ENCODE peak calls at places on chromosomes 3 and 15, in ten cellular contexts. Q, M, Y, K, I, W, C, O, H and E are unnamed samples.

GRCh38 chr3:24538891-24539290 is 44.2 kb upstream of the THRB start:
- DNase-seq in Q (no peak), M (no peak), Y (no peak), K (peak), I (no peak), W (no peak), C (no peak), O (no peak), H (no peak), E (no peak)

GRCh38 chr15:47331796-47332480 is 385.4 kb upstream of the SEMA6D start:
- DNase-seq in Q (peak), M (peak), Y (no peak), K (no peak), I (no peak), W (no peak), C (peak), O (peak), H (peak), E (no peak)

GRCh38 chr3:124202754-124203153 is 210.8 kb upstream of the ROPN1 start:
- DNase-seq in Q (peak), M (peak), Y (peak), K (peak), I (no peak), W (peak), C (no peak), O (peak), H (no peak), E (peak)

GRCh38 chr3:184368804-184369183 is 7.3 kb downstream of the POLR2H start:
- DNase-seq in Q (no peak), M (no peak), Y (no peak), K (no peak), I (no peak), W (no peak), C (peak), O (peak), H (peak), E (no peak)

GRCh38 chr3:141828487-141829284 is 47.8 kb upstream of the ATP1B3 start:
- DNase-seq in Q (no peak), M (no peak), Y (peak), K (peak), I (no peak), W (no peak), C (no peak), O (peak), H (peak), E (peak)

GRCh38 chr3:36992806-36993325 is at the start of gene EPM2AIP1:
- DNase-seq in Q (peak), M (no peak), Y (no peak), K (no peak), I (peak), W (peak), C (no peak), O (no peak), H (no peak), E (peak)

GRCh38 chr3:133578548-133579191 is 5.2 kb downstream of the CDV3 start:
- DNase-seq in Q (no peak), M (no peak), Y (no peak), K (no peak), I (no peak), W (peak), C (peak), O (peak), H (no peak), E (no peak)

GRCh38 chr15:66293085-66293418 is 316 bp upstream of the DIS3L start:
- DNase-seq in Q (no peak), M (no peak), Y (no peak), K (no peak), I (no peak), W (no peak), C (peak), O (no peak), H (no peak), E (no peak)

DNA sequence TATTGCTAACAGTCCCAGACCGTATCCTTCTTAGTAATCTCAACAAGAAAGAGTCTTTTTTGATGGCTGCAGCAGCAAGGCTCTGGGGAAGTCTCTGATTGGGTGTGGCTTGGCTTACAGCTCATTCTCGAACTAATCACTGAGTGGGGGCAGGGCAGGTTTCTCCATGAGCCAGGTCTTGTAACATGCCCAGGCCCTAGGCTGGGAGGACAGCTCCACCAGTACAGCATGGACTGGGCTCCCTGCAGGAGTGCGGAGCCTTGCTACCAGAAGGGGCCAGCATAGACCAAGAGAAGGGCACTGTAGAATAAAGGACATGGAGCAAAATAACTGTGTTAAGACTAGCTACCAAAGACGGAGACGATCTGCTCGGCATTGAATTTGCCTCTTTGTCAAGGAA is 7.2 kb downstream of the CD276 start:
- DNase-seq in Q (peak), M (no peak), Y (peak), K (peak), I (peak), W (no peak), C (peak), O (peak), H (peak), E (peak)
- TF ChIP-seq CTCF in Q (no peak), M (no peak), Y (no peak), K (peak), I (no peak), W (no peak), C (peak), O (peak), H (no peak), E (no peak)

DNA sequence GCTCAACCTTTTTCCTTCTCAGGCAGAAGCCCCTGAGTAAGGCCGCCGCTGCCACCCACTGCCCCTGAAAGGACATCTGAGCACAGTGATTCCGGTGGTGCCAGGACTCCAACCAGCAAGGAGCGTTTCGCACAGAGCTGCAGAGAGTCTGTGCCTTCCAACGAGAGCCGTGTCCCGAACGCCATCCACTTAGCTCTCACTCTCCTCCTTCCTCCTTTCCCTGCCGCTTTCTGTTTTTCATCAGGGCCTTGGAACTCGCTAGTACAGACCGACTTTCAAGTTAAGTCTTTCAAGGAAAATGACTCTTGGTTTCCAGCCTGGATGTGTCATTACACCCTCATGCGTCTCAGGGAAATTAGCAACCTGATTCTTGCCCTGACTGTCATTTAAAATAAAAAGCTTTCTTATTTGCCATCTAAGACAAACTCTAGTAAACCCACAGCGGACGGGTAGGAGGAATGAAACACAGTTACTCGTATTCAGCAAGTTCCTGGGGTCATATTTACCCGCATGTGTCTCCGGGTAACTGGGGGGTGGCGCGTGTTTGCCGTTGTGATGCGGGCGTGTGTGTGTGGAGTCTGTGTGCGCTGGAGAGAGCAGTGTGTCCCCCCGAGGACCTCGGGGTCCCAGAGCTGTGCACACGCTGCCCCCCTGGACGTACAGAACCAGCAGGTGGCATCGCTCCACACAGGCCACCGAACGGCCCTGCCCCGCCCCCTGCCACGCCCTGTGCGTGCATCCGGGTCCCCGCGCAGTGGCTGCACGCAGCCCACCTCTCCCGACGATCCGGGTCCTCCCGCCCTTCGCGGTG is 30.4 kb upstream of the ALDH1A3 start:
- DNase-seq in Q (peak), M (peak), Y (no peak), K (peak), I (peak), W (no peak), C (peak), O (peak), H (peak), E (peak)
- TF ChIP-seq CTCF in Q (no peak), M (no peak), Y (no peak), K (peak), I (no peak), W (no peak), C (peak), O (peak), H (peak), E (no peak)

GRCh38 chr3:61094608-61095007 is 156.6 kb downstream of the FHIT start:
- DNase-seq in Q (no peak), M (no peak), Y (no peak), K (no peak), I (no peak), W (no peak), C (no peak), O (no peak), H (no peak), E (no peak)

GRCh38 chr3:61090770-61091169 is 160.5 kb downstream of the FHIT start:
- DNase-seq in Q (no peak), M (no peak), Y (no peak), K (no peak), I (no peak), W (no peak), C (no peak), O (no peak), H (no peak), E (no peak)

GRCh38 chr3:61087465-61087864 is 163.8 kb downstream of the FHIT start:
- DNase-seq in Q (no peak), M (no peak), Y (no peak), K (no peak), I (no peak), W (peak), C (no peak), O (no peak), H (no peak), E (no peak)

DNA sequence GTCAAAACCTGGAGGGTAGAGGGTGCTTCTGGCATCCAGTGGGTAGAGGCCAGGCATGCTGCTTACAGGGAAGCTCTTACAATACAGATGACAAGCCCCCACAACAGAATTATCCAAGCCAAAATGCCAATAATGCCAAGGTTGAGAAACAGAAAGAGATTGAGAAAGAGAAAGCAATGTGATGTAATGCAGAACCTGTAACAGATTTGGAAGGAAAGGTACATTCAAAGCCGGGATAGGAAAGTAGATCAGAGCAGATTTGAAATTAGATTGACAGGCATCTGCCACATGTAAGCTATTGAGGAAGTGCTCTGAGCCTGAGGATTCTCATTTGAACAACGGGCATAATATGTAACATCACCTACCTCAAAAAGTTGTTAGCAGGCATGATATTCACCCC is 157.9 kb downstream of the FHIT start:
- DNase-seq in Q (no peak), M (no peak), Y (no peak), K (no peak), I (no peak), W (no peak), C (no peak), O (no peak), H (no peak), E (no peak)
- TF ChIP-seq CTCF in Q (no peak), M (no peak), Y (no peak), K (no peak), I (no peak), W (no peak), C (no peak), O (no peak), H (no peak), E (no peak)

DNA sequence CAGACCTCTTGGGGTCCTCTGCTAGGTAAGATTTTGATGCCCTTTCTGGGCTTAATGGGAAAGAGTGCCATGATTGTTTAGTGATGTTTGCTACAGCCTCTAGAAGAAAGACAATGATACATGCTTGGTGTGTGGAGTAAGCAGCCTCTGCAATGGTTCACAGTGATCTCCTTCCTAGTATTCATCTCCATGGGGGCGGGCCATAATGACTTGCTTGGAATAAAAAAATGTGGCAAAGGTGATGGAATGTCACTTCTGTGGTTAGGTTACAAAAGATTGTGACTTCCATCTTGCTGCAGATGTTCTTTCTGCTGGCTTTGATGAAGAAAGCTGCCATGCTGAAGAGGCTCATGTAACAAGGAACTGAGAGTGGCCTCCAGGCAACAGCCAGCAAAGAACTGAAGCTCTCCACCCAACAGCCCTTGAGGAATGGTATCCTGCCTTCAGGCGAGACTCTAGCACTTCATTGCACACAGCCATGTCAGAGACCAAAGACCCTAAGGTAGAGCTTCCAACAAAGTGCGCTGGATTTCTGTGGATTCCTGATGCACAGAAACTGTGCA is 139.1 kb upstream of the LRIG1 start:
- DNase-seq in Q (no peak), M (no peak), Y (no peak), K (no peak), I (no peak), W (no peak), C (no peak), O (no peak), H (peak), E (no peak)
- TF ChIP-seq CTCF in Q (no peak), M (no peak), Y (no peak), K (no peak), I (no peak), W (no peak), C (no peak), O (no peak), H (no peak), E (no peak)

DNA sequence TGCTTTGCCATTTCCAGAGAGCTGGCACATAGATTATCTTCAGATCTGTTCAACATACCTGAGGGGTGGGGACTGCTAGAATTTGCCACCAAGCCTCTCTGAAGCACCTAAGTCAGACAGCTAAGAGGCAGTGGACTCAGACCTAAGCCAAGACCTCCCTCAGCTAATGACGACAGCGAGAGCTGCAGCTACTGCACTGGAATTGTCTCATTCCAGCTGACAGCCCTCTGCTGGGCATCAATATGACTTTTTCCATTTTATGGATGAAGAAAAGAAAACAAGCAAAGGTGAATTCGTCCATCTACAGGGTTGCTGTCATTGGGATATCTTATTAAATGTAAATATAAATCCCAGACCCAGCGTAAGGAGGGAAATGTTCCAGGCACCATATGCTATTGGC is 85.3 kb upstream of the LRTM1 start:
- DNase-seq in Q (peak), M (no peak), Y (no peak), K (no peak), I (no peak), W (peak), C (peak), O (peak), H (no peak), E (no peak)
- TF ChIP-seq CTCF in Q (no peak), M (no peak), Y (no peak), K (peak), I (no peak), W (peak), C (peak), O (peak), H (no peak), E (no peak)

GRCh38 chr15:78997981-78998499 is 53.2 kb upstream of the CTSH start:
- DNase-seq in Q (no peak), M (no peak), Y (no peak), K (no peak), I (no peak), W (no peak), C (no peak), O (no peak), H (no peak), E (no peak)

GRCh38 chr15:78993931-78994530 is 49.2 kb upstream of the CTSH start:
- DNase-seq in Q (no peak), M (no peak), Y (no peak), K (no peak), I (no peak), W (no peak), C (no peak), O (no peak), H (no peak), E (no peak)

GRCh38 chr15:78995921-78996780 is 51.3 kb upstream of the CTSH start:
- DNase-seq in Q (no peak), M (no peak), Y (no peak), K (no peak), I (no peak), W (peak), C (no peak), O (no peak), H (no peak), E (no peak)

GRCh38 chr15:78998526-78998925 is 53.7 kb upstream of the CTSH start:
- DNase-seq in Q (no peak), M (no peak), Y (no peak), K (no peak), I (no peak), W (no peak), C (no peak), O (no peak), H (no peak), E (no peak)

GRCh38 chr15:78996876-78997275 is 52.0 kb upstream of the CTSH start:
- DNase-seq in Q (no peak), M (no peak), Y (no peak), K (no peak), I (no peak), W (no peak), C (no peak), O (no peak), H (no peak), E (no peak)
- TF ChIP-seq CTCF in Q (no peak), M (no peak), Y (no peak), K (no peak), I (no peak), W (no peak), C (no peak), O (no peak), H (no peak), E (no peak)

DNA sequence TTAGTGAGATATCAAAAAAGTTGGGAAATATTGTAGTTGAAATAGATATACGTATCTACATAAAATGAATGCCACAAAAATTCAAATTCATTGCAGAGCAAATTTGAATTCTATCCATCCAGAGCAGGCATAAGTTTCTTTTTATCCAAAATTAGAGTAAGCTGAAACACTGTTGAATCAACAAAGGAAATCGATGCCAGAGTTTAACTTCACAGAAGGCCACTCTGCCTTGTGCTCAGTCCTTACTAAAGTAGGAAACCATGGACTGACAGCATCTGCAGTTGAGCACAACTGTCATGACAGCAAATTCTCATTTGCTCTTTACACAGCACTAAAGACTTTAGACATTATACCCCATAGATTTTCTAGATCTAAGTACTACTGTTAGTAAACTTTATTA is 15.3 kb downstream of the ATOSA start:
- DNase-seq in Q (no peak), M (no peak), Y (no peak), K (no peak), I (no peak), W (no peak), C (no peak), O (no peak), H (no peak), E (no peak)
- TF ChIP-seq CTCF in Q (no peak), M (no peak), Y (no peak), K (no peak), I (no peak), W (no peak), C (no peak), O (no peak), H (no peak), E (no peak)

GRCh38 chr3:81871358-81872152 is 110.1 kb upstream of the GBE1 start:
- DNase-seq in Q (no peak), M (no peak), Y (no peak), K (no peak), I (no peak), W (peak), C (no peak), O (no peak), H (no peak), E (no peak)
- TF ChIP-seq CTCF in Q (peak), M (no peak), Y (no peak), K (peak), I (no peak), W (peak), C (no peak), O (no peak), H (no peak), E (peak)

GRCh38 chr3:136343446-136343845 is 93.3 kb downstream of the PCCB start:
- DNase-seq in Q (no peak), M (no peak), Y (no peak), K (no peak), I (no peak), W (no peak), C (no peak), O (no peak), H (no peak), E (no peak)

GRCh38 chr3:136343873-136344281 is 93.7 kb downstream of the PCCB start:
- DNase-seq in Q (peak), M (peak), Y (peak), K (peak), I (no peak), W (peak), C (peak), O (peak), H (peak), E (no peak)

GRCh38 chr3:136350132-136350531 is 100.0 kb downstream of the PCCB start:
- DNase-seq in Q (no peak), M (peak), Y (no peak), K (no peak), I (no peak), W (no peak), C (peak), O (peak), H (peak), E (no peak)

GRCh38 chr3:136350557-136350956 is 100.4 kb downstream of the PCCB start:
- DNase-seq in Q (no peak), M (no peak), Y (no peak), K (no peak), I (no peak), W (no peak), C (peak), O (peak), H (peak), E (no peak)

GRCh38 chr3:136346486-136346885 is 96.3 kb downstream of the PCCB start:
- DNase-seq in Q (no peak), M (no peak), Y (no peak), K (no peak), I (no peak), W (no peak), C (no peak), O (no peak), H (no peak), E (no peak)
- TF ChIP-seq CTCF in Q (no peak), M (no peak), Y (no peak), K (no peak), I (no peak), W (no peak), C (no peak), O (no peak), H (no peak), E (no peak)